ENCODE peak calls at places on chromosomes 4 and X, in ten cellular contexts. Z, R, U, K, D, F, M, X, G and T are unnamed samples.

GRCh38 chr4:53010320-53010719 is 148.2 kb downstream of the RASL11B start:
- DNase-seq in X (no peak), K (no peak), D (peak; percentile 78), U (no peak), R (no peak), M (peak; percentile 31), G (no peak), Z (peak; percentile 75), F (peak; percentile 8), T (no peak)

GRCh38 chrX:9912341-9912740 is 54.8 kb upstream of the CLDN34 start:
- DNase-seq in D (no peak), X (no peak), M (no peak), F (no peak), U (no peak), Z (no peak), R (peak; percentile 19), G (peak; percentile 83), K (no peak), T (no peak)

GRCh38 chrX:102658551-102658950 is 7.3 kb downstream of the GPRASP1 start:
- DNase-seq in F (no peak), K (no peak), X (no peak), R (no peak), G (no peak), M (no peak), Z (peak; percentile 25), U (no peak), D (no peak), T (no peak)

GRCh38 chr4:3369781-3370660 is 71.7 kb upstream of the HGFAC start:
- DNase-seq in D (peak; percentile 56), M (peak; percentile 72), Z (peak; percentile 82), F (peak; percentile 95), X (peak; percentile 58), G (no peak), U (peak; percentile 87), K (no peak), R (peak; percentile 79), T (peak; percentile 83)

GRCh38 chr4:6199344-6199921 is 916 bp downstream of the JAKMIP1 start:
- DNase-seq in U (no peak), Z (no peak), R (peak; percentile 57), D (no peak), M (no peak), G (no peak), K (no peak), X (no peak), F (no peak), T (no peak)

GRCh38 chr4:48296330-48296729 is 26.7 kb upstream of the TEC start:
- DNase-seq in U (no peak), M (no peak), K (no peak), R (no peak), X (no peak), D (no peak), F (no peak), Z (peak; percentile 15), G (no peak), T (no peak)

GRCh38 chr4:171814545-171814944 is 1.3 kb downstream of the GALNTL6 start:
- DNase-seq in G (no peak), Z (no peak), K (no peak), D (no peak), F (no peak), X (no peak), M (no peak), U (no peak), R (no peak), T (no peak)

GRCh38 chr4:138910914-138911336 is 104.7 kb upstream of the NOCT start:
- DNase-seq in Z (peak; percentile 70), D (peak; percentile 79), G (peak; percentile 32), X (peak; percentile 50), F (peak; percentile 22), R (peak; percentile 95), M (peak; percentile 87), U (peak; percentile 99), K (peak; percentile 72), T (peak; percentile 96)

GRCh38 chr4:6595897-6596537 is 21.0 kb downstream of the MAN2B2 start:
- DNase-seq in Z (peak; percentile 3), X (no peak), M (no peak), D (no peak), F (no peak), G (no peak), R (peak; percentile 9), K (no peak), U (no peak), T (no peak)

GRCh38 chr4:60344908-60345307 is 855.2 kb upstream of the ADGRL3 start:
- DNase-seq in F (no peak), K (no peak), U (no peak), G (no peak), Z (no peak), D (no peak), M (no peak), X (no peak), R (no peak), T (no peak)

GRCh38 chrX:107716816-107717700 is 58.5 kb downstream of the TSC22D3 start:
- DNase-seq in F (peak; percentile 72), U (peak; percentile 50), K (peak; percentile 34), R (peak; percentile 55), M (peak; percentile 90), Z (peak; percentile 89), D (peak; percentile 91), G (peak; percentile 24), X (no peak), T (no peak)

GRCh38 chr4:27861381-27861787 is 1000.7 kb downstream of the STIM2 start:
- DNase-seq in F (peak; percentile 75), X (no peak), G (peak; percentile 0), R (peak; percentile 64), Z (peak; percentile 64), D (no peak), M (no peak), K (peak; percentile 33), U (peak; percentile 75), T (no peak)

GRCh38 chr4:97215426-97215825 is 927.9 kb downstream of the STPG2 start:
- DNase-seq in R (no peak), U (no peak), F (no peak), G (no peak), D (no peak), K (no peak), M (no peak), X (no peak), Z (no peak), T (no peak)